ENCODE peak calls at places on chromosome 14, in four cellular contexts. P is A549, Z is H1, D is HepG2. L is an unnamed sample.

GRCh38 chr14:58755026-58755929 is 117.5 kb downstream of the DACT1 start:
- DNase-seq in Z (no peak), D (no peak), P (no peak), L (no peak)

GRCh38 chr14:104865069-104865630 is at the start of gene CEP170B:
- DNase-seq in D (no peak), P (peak), Z (no peak), L (no peak)

GRCh38 chr14:99728981-99729451 is 44.9 kb downstream of the CYP46A1 start:
- DNase-seq in Z (peak), D (no peak), P (no peak), L (no peak)

GRCh38 chr14:68939893-68940613 is 39.0 kb downstream of the ACTN1 start:
- DNase-seq in Z (no peak), P (peak), D (peak), L (no peak)

GRCh38 chr14:78403278-78403815 is 233.2 kb downstream of the NRXN3 start:
- DNase-seq in Z (peak), P (no peak), D (no peak), L (peak)

GRCh38 chr14:99686557-99687283 is 2.6 kb downstream of the CYP46A1 start:
- DNase-seq in Z (peak), D (no peak), P (no peak), L (no peak)

GRCh38 chr14:88363624-88364023 is 21.8 kb upstream of the SPATA7 start:
- DNase-seq in Z (no peak), P (no peak), D (no peak), L (no peak)

GRCh38 chr14:91241848-91242247 is 2.7 kb downstream of the GPR68 start:
- DNase-seq in D (no peak), Z (no peak), P (no peak), L (peak)

GRCh38 chr14:49769581-49770211 is 1.7 kb downstream of the KLHDC2 start:
- DNase-seq in Z (no peak), D (no peak), P (no peak), L (no peak)

GRCh38 chr14:47826809-47827208 is 151.4 kb upstream of the MDGA2 start:
- DNase-seq in D (no peak), P (no peak), Z (no peak), L (no peak)

GRCh38 chr14:85688024-85688423 is 158.1 kb downstream of the FLRT2 start:
- DNase-seq in D (no peak), P (no peak), Z (no peak), L (no peak)

GRCh38 chr14:74508292-74508731 is 14.7 kb downstream of the ISCA2 start:
- DNase-seq in Z (no peak), D (peak), P (no peak), L (no peak)

GRCh38 chr14:86003998-86004397 is 474.1 kb downstream of the FLRT2 start:
- DNase-seq in P (no peak), D (peak), Z (no peak), L (no peak)

GRCh38 chr14:50335389-50335788 is 23.3 kb downstream of the DMAC2L start:
- DNase-seq in P (no peak), D (peak), Z (no peak), L (no peak)

GRCh38 chr14:56195727-56196126 is 77.5 kb downstream of the PELI2 start:
- DNase-seq in D (no peak), P (no peak), Z (no peak), L (peak)

GRCh38 chr14:26729851-26730250 is 132.0 kb upstream of the NOVA1 start:
- DNase-seq in Z (no peak), D (no peak), P (no peak), L (no peak)

GRCh38 chr14:36976571-36977023 is 195.8 kb downstream of the SLC25A21 start:
- DNase-seq in D (peak), P (no peak), Z (no peak), L (no peak)

GRCh38 chr14:101058571-101058970 is 155.0 kb upstream of the RTL1 start:
- DNase-seq in Z (no peak), P (no peak), D (no peak), L (no peak)

GRCh38 chr14:20429801-20430669 is 5.9 kb downstream of the KLHL33 start:
- DNase-seq in P (no peak), Z (no peak), D (peak), L (no peak)

GRCh38 chr14:26128931-26129674 is 468.7 kb downstream of the NOVA1 start:
- DNase-seq in D (no peak), P (no peak), Z (no peak), L (no peak)

GRCh38 chr14:97703006-97703760 is 906.0 kb downstream of the VRK1 start:
- DNase-seq in D (no peak), P (no peak), Z (no peak), L (peak)

GRCh38 chr14:35897616-35898111 is 71.5 kb downstream of the BRMS1L start:
- DNase-seq in Z (no peak), D (peak), P (no peak), L (no peak)

GRCh38 chr14:96095058-96095457 is 55.9 kb downstream of the C14orf132 start:
- DNase-seq in D (no peak), Z (no peak), P (no peak), L (no peak)

GRCh38 chr14:36975834-36976233 is 196.6 kb downstream of the SLC25A21 start:
- DNase-seq in P (no peak), D (peak), Z (no peak), L (no peak)

GRCh38 chr14:74265312-74265965 is 26.2 kb downstream of the VSX2 start:
- DNase-seq in P (no peak), Z (no peak), D (no peak), L (no peak)

GRCh38 chr14:35121026-35121886 is 534 bp downstream of the PPP2R3C start:
- DNase-seq in D (no peak), Z (no peak), P (peak), L (no peak)

GRCh38 chr14:32940066-32940651 is 1.5 kb downstream of the NPAS3 start:
- DNase-seq in P (no peak), Z (no peak), D (no peak), L (no peak)

GRCh38 chr14:48983355-48983888 is 602.8 kb downstream of the RPS29 start:
- DNase-seq in D (no peak), Z (no peak), P (no peak), L (no peak)

GRCh38 chr14:50003213-50004021 is 110.5 kb downstream of the ARF6 start:
- DNase-seq in Z (peak), P (peak), D (peak), L (peak)

GRCh38 chr14:80110721-80111120 is 100.6 kb downstream of the DIO2 start:
- DNase-seq in Z (no peak), P (no peak), D (no peak), L (no peak)

GRCh38 chr14:91873476-91874265 is 6.3 kb upstream of the TC2N start:
- DNase-seq in P (no peak), Z (no peak), D (no peak), L (peak)

GRCh38 chr14:102419716-102420115 is 57.0 kb downstream of the TECPR2 start:
- DNase-seq in D (no peak), P (no peak), Z (no peak), L (no peak)

GRCh38 chr14:42110167-42110566 is 503.5 kb downstream of the LRFN5 start:
- DNase-seq in Z (no peak), P (peak), D (peak), L (no peak)

GRCh38 chr14:37595809-37596595 is 573 bp downstream of the TTC6 start:
- DNase-seq in Z (peak), D (peak), P (peak), L (no peak)

GRCh38 chr14:100015251-100015655 is 50.0 kb upstream of the EVL start:
- DNase-seq in P (no peak), D (no peak), Z (no peak), L (peak)

GRCh38 chr14:91834571-91834970 is 32.8 kb downstream of the TC2N start:
- DNase-seq in P (no peak), Z (no peak), D (no peak), L (no peak)

GRCh38 chr14:104137297-104138097 is 890 bp upstream of the KIF26A start:
- DNase-seq in D (peak), Z (peak), P (peak), L (no peak)

GRCh38 chr14:50539051-50539450 is 6.7 kb upstream of the MAP4K5 start:
- DNase-seq in P (no peak), Z (no peak), D (no peak), L (no peak)

GRCh38 chr14:64645220-64645891 is 58.9 kb upstream of the PLEKHG3 start:
- DNase-seq in Z (no peak), D (peak), P (no peak), L (no peak)

GRCh38 chr14:28831126-28831525 is 64.5 kb downstream of the FOXG1 start:
- DNase-seq in D (no peak), Z (no peak), P (no peak), L (peak)

DNA sequence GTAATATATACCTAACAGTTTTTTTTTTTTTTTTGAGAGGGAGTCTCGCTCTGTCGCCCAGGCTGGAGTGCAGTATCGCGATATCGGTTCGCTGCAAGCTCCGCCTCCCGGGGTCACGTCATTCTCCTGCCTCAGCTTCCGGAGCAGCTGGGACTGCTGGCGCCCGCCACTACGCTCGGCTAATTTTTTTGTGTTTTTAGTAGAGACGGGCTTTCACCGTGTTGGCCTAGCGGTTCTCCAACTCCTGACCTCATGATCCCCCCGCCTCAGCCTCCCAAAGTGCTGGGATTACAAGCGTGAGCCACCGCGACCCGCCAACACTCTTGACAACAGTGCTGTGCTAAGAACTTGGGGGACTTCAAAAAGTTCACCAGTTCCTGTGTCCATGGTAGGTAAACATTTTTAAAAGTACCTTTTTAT is 63.5 kb downstream of the FOXG1 start:
- DNase-seq in D (no peak), Z (no peak), P (no peak), L (no peak)
- TF ChIP-seq USF2 in D (no peak), Z (no peak), P (no peak), L (no peak)

DNA sequence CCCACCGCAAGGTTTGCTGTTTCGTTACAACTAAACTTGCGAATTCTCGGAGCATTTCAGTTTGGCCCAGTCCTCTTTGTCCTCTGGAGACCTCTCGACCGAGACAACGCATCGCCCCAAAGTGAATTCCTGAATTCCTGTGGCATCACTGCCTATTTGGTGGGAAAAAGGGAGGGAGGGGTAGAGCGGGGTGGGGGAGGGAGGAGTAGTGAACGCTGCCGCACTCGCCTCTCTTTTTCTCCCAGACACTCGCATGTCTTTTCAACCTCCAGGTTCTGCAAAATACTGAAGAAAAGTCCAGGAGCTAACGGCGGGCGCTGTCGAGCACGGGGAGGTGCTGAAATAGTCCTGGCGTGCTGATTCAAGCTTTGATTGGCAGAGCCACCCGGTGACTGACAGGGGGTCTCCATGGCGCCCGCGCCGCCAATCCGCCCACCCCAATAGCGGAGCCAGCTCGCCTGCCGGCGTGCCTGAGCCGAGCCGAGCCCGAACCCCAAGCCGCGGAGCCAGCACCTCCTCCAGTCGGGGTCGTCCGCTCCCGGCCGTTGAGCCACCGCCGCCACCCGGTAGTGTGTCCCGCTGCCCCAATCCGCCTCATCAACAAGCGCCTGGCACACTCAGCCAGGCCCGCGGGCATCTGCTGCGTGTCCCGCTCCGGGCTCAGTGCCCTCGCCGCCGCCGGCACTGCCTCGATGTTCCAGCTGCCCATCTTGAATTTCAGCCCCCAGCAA is at the start of gene SIX6:
- DNase-seq in D (no peak), Z (peak), P (no peak), L (no peak)
- TF ChIP-seq USF2 in D (no peak), Z (no peak), P (no peak), L (no peak)

GRCh38 chr14:70896317-70896716 is 10.9 kb upstream of the PCNX1 start:
- DNase-seq in Z (no peak), D (no peak), P (no peak), L (no peak)

GRCh38 chr14:70894868-70895267 is 12.4 kb upstream of the PCNX1 start:
- DNase-seq in Z (no peak), D (peak), P (no peak), L (no peak)

GRCh38 chr14:70896981-70897380 is 10.3 kb upstream of the PCNX1 start:
- DNase-seq in D (no peak), P (no peak), Z (no peak), L (no peak)

GRCh38 chr14:70898346-70898745 is 8.9 kb upstream of the PCNX1 start:
- DNase-seq in P (no peak), D (no peak), Z (no peak), L (no peak)

DNA sequence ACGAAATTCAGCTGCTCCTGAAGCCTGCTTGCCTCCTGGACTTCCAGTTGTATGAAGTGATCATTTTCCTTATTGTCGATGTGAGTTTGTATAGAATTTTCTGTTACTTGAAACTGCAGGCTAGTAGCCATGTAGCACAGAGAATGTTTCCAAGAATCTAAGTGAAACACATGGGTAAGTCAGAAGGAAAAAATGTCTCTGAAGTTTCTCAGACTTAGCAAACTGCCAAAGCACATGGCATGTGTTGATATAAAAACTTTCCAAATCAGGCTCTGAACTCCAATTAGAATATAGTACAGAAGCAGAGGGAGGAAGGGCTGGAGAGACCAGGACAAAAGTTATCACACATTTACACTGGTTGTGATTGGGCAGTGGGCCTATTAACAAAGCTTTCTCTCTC is 9.8 kb upstream of the PCNX1 start:
- DNase-seq in Z (no peak), D (no peak), P (no peak), L (no peak)
- TF ChIP-seq USF2 in Z (no peak), D (no peak), P (no peak), L (no peak)

GRCh38 chr14:52080171-52080800 is 11.4 kb upstream of the NID2 start:
- DNase-seq in D (no peak), P (no peak), Z (no peak), L (no peak)
- TF ChIP-seq USF2 in D (no peak), P (no peak), Z (no peak), L (no peak)

GRCh38 chr14:81450100-81450531 is 50.0 kb upstream of the STON2 start:
- DNase-seq in D (no peak), Z (no peak), P (no peak), L (no peak)
- TF ChIP-seq USF2 in D (no peak), Z (no peak), P (no peak), L (no peak)

GRCh38 chr14:24274101-24274543 is 2.7 kb upstream of the RABGGTA start:
- DNase-seq in Z (no peak), D (no peak), P (no peak), L (peak)
- TF ChIP-seq USF2 in Z (no peak), D (no peak), P (no peak), L (no peak)

GRCh38 chr14:93054006-93054405 is 61.7 kb downstream of the ITPK1 start:
- DNase-seq in P (no peak), Z (no peak), D (no peak), L (no peak)

GRCh38 chr14:93056840-93057585 is 58.7 kb downstream of the ITPK1 start:
- DNase-seq in Z (no peak), D (peak), P (no peak), L (no peak)

GRCh38 chr14:93054876-93055275 is 60.8 kb downstream of the ITPK1 start:
- DNase-seq in P (no peak), D (no peak), Z (no peak), L (no peak)

GRCh38 chr14:93056166-93056839 is 59.4 kb downstream of the ITPK1 start:
- DNase-seq in P (no peak), Z (no peak), D (no peak), L (no peak)

GRCh38 chr14:93055651-93056115 is 60.0 kb downstream of the ITPK1 start:
- DNase-seq in D (no peak), P (no peak), Z (no peak), L (no peak)
- TF ChIP-seq USF2 in D (no peak), P (no peak), Z (no peak), L (no peak)

L was measured in GM12878.